ENCODE peak calls at places on chromosomes 11 and 22, in seven cellular contexts. X is dorsolateral prefrontal cortex, L is neuronal stem cell, F is fibroblast of villous mesenchyme, Z is uterus, W is heart right ventricle, Y is astrocyte of the cerebellum. H is an unnamed sample.

GRCh38 chr11:78045851-78046485 is 17.7 kb upstream of the THRSP start:
- DNase-seq in W (peak; percentile 78), L (peak; percentile 69), X (peak; percentile 78), F (peak; percentile 65), Z (peak; percentile 76), Y (no peak), H (peak; percentile 82)

GRCh38 chr11:13929551-13929950 is 33.0 kb upstream of the SPON1 start:
- DNase-seq in L (no peak), Z (no peak), W (no peak), Y (no peak), F (no peak), X (peak; percentile 44), H (no peak)

GRCh38 chr11:134439181-134439580 is 27.1 kb upstream of the B3GAT1 start:
- DNase-seq in F (no peak), L (no peak), Z (no peak), W (no peak), X (peak; percentile 63), Y (no peak), H (no peak)

GRCh38 chr22:27488456-27489224 is 312.9 kb downstream of the MN1 start:
- DNase-seq in Y (no peak), L (no peak), X (no peak), W (no peak), F (no peak), Z (no peak), H (no peak)

GRCh38 chr11:28559497-28559896 is 451.3 kb downstream of the METTL15 start:
- DNase-seq in F (peak; percentile 94), Y (peak; percentile 28), X (no peak), L (peak; percentile 5), W (no peak), Z (no peak), H (no peak)

GRCh38 chr11:30487200-30487898 is 98.8 kb downstream of the MPPED2 start:
- DNase-seq in X (peak; percentile 44), F (no peak), L (no peak), Y (no peak), W (no peak), Z (no peak), H (no peak)

GRCh38 chr22:19914201-19914943 is 27.2 kb upstream of the COMT start:
- DNase-seq in L (no peak), F (no peak), Z (no peak), X (no peak), Y (no peak), W (no peak), H (no peak)

GRCh38 chr11:77436969-77437368 is 36.9 kb downstream of the PAK1 start:
- DNase-seq in X (no peak), Y (no peak), W (no peak), Z (no peak), F (no peak), L (no peak), H (no peak)

GRCh38 chr22:41284465-41284864 is 1.5 kb downstream of the RANGAP1 start:
- DNase-seq in Z (no peak), Y (no peak), X (peak; percentile 43), L (no peak), W (no peak), F (no peak), H (no peak)

GRCh38 chr11:106399075-106399500 is 321.6 kb downstream of the AASDHPPT start:
- DNase-seq in L (no peak), Y (peak; percentile 99), X (no peak), Z (peak; percentile 71), F (peak; percentile 99), W (peak; percentile 9), H (no peak)

DNA sequence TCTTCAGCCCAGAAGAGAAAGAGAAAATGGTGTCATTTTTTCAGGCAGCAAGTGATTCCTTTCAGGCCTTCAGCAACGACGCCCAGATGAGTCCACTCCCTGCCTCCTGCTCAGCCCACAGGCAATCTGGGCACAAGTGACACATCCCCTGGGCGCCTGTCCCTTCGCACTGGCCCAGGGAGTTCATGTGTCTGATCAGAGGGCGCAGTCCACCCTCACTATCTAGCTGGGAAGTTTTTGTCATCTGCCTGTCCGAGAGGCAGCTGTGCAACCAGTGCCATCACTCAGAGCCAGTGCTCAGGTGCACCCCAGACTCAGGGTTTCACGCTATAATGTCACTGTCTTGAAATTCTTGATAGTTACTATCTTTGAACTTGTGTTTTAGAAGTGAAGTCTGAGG is 1.4 kb upstream of the KCNQ1OT1 start:
- DNase-seq in W (no peak), X (peak; percentile 24), L (no peak), Z (peak; percentile 15), Y (no peak), F (no peak), H (no peak)
- H3K4me3 ChIP-seq in W (no peak overlapping the region), X (no peak overlapping the region), L (peak overlapping the region; percentile 63), Z (no peak overlapping the region), Y (no peak overlapping the region), F (no peak overlapping the region), H (no peak overlapping the region)

GRCh38 chr11:92413757-92414513 is 189.3 kb downstream of the FAT3 start:
- DNase-seq in Y (no peak), X (no peak), F (no peak), Z (no peak), W (no peak), L (no peak), H (no peak)
- H3K4me3 ChIP-seq in Y (no peak overlapping the region), X (no peak overlapping the region), F (no peak overlapping the region), Z (no peak overlapping the region), W (no peak overlapping the region), L (no peak overlapping the region), H (no peak overlapping the region)

GRCh38 chr11:74468521-74469280 is 1.4 kb upstream of the KCNE3 start:
- DNase-seq in W (no peak), Y (no peak), Z (no peak), L (no peak), X (no peak), F (no peak), H (no peak)

GRCh38 chr11:74464746-74465145 is 2.6 kb downstream of the KCNE3 start:
- DNase-seq in Y (no peak), L (no peak), Z (no peak), F (no peak), W (no peak), X (no peak), H (no peak)

GRCh38 chr11:74465291-74465708 is 2.0 kb downstream of the KCNE3 start:
- DNase-seq in L (no peak), W (no peak), F (no peak), Z (no peak), Y (no peak), X (no peak), H (no peak)

GRCh38 chr11:74468058-74468457 is 709 bp upstream of the KCNE3 start:
- DNase-seq in W (no peak), L (no peak), Y (no peak), F (no peak), X (no peak), Z (no peak), H (no peak)

DNA sequence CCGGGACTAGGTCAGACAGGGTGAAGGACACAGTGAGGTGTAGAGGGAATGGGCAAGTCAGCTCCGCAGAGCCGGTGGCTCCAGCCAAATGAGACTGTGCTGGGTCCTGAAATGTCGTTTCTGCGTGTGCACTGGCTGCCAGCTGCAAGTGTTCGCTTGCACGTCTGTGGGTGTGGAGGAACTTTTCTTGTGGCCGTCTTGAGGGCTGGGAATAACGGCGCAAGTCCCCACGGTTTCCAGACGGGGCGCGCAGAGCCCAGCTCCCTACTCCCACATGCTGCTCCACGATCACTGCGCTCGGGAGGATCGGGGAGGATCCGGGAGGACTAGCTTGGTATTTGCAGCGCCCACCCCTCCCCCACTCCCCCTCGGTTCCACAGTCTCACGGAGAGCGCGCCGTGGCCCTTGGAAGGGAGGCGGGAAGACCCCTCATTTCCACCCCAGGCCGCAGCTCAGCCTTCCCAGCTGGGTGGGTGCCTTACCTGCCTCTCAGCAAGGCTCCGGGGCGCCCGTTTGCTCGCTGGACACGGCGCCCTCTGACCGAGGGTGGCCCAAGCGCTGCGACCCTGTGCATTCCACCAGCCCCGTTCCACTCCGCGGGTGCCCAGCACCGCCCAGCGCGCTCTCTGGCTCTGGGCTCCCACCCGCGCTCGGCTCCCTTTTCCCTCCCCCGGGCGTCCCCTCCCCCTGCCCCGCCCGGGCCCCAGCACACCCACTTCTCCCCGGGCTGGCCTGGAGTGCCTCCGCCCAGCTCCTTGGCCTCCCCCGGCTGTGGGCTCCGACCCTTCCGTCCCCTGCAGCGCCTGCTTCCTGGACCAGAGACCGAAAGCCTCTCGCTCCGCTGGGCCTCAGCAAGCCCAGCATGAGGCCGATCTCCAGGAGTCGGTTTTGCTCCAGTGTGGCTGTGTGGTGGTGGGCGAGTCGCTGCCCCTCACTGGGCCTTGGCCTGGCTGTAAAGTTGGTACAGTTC is at the start of gene KCNE3:
- DNase-seq in W (peak; percentile 47), F (peak; percentile 16), X (no peak), Z (peak; percentile 66), Y (no peak), L (no peak), H (no peak)
- H3K4me3 ChIP-seq in W (peak within 1 kb of the TSS; percentile 69), F (peak within 1 kb of the TSS; percentile 60), X (peak within 1 kb of the TSS; percentile 48), Z (peak within 1 kb of the TSS; percentile 54), Y (peak within 1 kb of the TSS; percentile 45), L (no peak within 1 kb of the TSS), H (no peak within 1 kb of the TSS)

DNA sequence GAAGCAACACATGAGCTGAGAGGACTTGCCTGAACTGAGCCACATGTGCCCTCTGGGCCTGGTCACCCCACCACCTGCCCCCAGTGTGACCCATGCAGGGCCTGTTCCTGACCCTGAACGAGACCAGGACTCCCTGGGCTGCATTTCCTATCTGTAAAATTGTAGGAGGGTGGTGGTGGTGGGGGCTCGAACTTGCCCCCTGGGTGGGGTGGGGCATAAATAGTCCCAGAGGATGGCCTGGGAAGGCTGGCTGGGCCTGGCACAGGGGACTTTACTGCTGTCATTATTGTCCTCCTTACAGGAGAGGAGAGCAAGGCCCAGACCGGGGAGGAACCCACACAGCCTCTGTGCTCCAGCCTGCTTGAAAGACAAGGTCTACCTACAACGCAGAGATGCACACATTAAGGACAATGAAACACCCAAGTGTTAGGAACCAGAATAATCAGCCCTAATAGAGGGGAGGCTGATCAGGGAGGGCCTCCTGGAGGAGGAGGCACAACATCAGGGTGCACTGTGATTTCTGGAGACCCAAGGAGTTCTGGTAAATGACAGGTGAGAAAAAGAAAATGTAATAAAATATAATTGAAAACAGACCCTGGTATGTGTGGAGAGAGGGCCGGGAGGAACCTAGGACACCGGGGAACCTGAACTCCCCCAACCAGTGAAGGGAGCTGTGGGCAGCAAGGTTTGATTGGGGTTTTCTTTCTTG is 2.8 kb upstream of the AIFM3 start:
- DNase-seq in W (no peak), Z (no peak), Y (no peak), F (no peak), X (no peak), L (no peak), H (no peak)
- H3K4me3 ChIP-seq in W (peak overlapping the region; percentile 42), Z (peak overlapping the region; percentile 24), Y (peak overlapping the region; percentile 33), F (peak overlapping the region; percentile 39), X (peak overlapping the region; percentile 24), L (no peak overlapping the region), H (no peak overlapping the region)

H was measured in CD4-positive, alpha-beta memory T cell.